ENCODE peak calls at places on chromosomes 1 and 21, in eight cellular contexts. One of them, this sample, is unnamed. For H3K4me1, the result is how much of the 10 kb centered on the place peaks cover.

GRCh38 chr1:203522237-203522636 is 28.3 kb downstream of the OPTC start:
- DNase-seq in kidney: no peak
- DNase-seq in heart left ventricle: no peak
- DNase-seq in cardiac muscle cell: no peak
- DNase-seq in IMR-90: no peak
- DNase-seq in CD8-positive, alpha-beta T cell: no peak
- DNase-seq in A549: no peak
- DNase-seq in thoracic aorta: no peak
- DNase-seq in this sample: no peak

GRCh38 chr1:91440845-91441244 is 36.2 kb upstream of the HFM1 start:
- DNase-seq in thoracic aorta: no peak
- DNase-seq in A549: peak
- DNase-seq in kidney: no peak
- DNase-seq in heart left ventricle: no peak
- DNase-seq in cardiac muscle cell: no peak
- DNase-seq in IMR-90: no peak
- DNase-seq in CD8-positive, alpha-beta T cell: no peak
- DNase-seq in this sample: no peak

GRCh38 chr1:199170711-199171110 is 531.9 kb downstream of the PTPRC start:
- DNase-seq in cardiac muscle cell: no peak
- DNase-seq in heart left ventricle: no peak
- DNase-seq in IMR-90: peak
- DNase-seq in A549: no peak
- DNase-seq in CD8-positive, alpha-beta T cell: no peak
- DNase-seq in thoracic aorta: no peak
- DNase-seq in kidney: no peak
- DNase-seq in this sample: no peak

GRCh38 chr1:205127646-205128045 is 5.9 kb upstream of the RBBP5 start:
- DNase-seq in kidney: no peak
- DNase-seq in heart left ventricle: no peak
- DNase-seq in cardiac muscle cell: no peak
- DNase-seq in CD8-positive, alpha-beta T cell: no peak
- DNase-seq in thoracic aorta: no peak
- DNase-seq in A549: no peak
- DNase-seq in IMR-90: no peak
- DNase-seq in this sample: no peak

GRCh38 chr1:6447016-6447817 is 18.8 kb downstream of the TNFRSF25 start:
- DNase-seq in heart left ventricle: no peak
- DNase-seq in thoracic aorta: no peak
- DNase-seq in kidney: no peak
- DNase-seq in cardiac muscle cell: peak
- DNase-seq in CD8-positive, alpha-beta T cell: no peak
- DNase-seq in IMR-90: no peak
- DNase-seq in A549: no peak
- DNase-seq in this sample: no peak

GRCh38 chr1:150615346-150616201 is 13.8 kb downstream of the ENSA start:
- DNase-seq in A549: no peak
- DNase-seq in IMR-90: no peak
- DNase-seq in cardiac muscle cell: no peak
- DNase-seq in CD8-positive, alpha-beta T cell: no peak
- DNase-seq in kidney: no peak
- DNase-seq in heart left ventricle: no peak
- DNase-seq in thoracic aorta: no peak
- DNase-seq in this sample: no peak

GRCh38 chr21:31335957-31336738 is 7.9 kb downstream of the TIAM1 start:
- DNase-seq in heart left ventricle: no peak
- DNase-seq in kidney: no peak
- DNase-seq in CD8-positive, alpha-beta T cell: no peak
- DNase-seq in cardiac muscle cell: no peak
- DNase-seq in IMR-90: peak
- DNase-seq in A549: peak
- DNase-seq in thoracic aorta: no peak
- DNase-seq in this sample: no peak

GRCh38 chr1:168709896-168710305 is 19.1 kb downstream of the DPT start:
- DNase-seq in IMR-90: no peak
- DNase-seq in cardiac muscle cell: no peak
- DNase-seq in A549: peak
- DNase-seq in CD8-positive, alpha-beta T cell: no peak
- DNase-seq in heart left ventricle: no peak
- DNase-seq in kidney: no peak
- DNase-seq in thoracic aorta: no peak
- DNase-seq in this sample: no peak

GRCh38 chr1:15882665-15883064 is 35.2 kb downstream of the SPEN start:
- DNase-seq in kidney: no peak
- DNase-seq in IMR-90: no peak
- DNase-seq in cardiac muscle cell: no peak
- DNase-seq in CD8-positive, alpha-beta T cell: no peak
- DNase-seq in thoracic aorta: no peak
- DNase-seq in heart left ventricle: no peak
- DNase-seq in A549: no peak
- DNase-seq in this sample: no peak

GRCh38 chr1:2516124-2516523 is 10.3 kb downstream of the PANK4 start:
- DNase-seq in CD8-positive, alpha-beta T cell: no peak
- DNase-seq in heart left ventricle: no peak
- DNase-seq in A549: no peak
- DNase-seq in cardiac muscle cell: no peak
- DNase-seq in thoracic aorta: no peak
- DNase-seq in IMR-90: no peak
- DNase-seq in kidney: no peak
- DNase-seq in this sample: no peak

GRCh38 chr1:154726903-154727302 is 118.9 kb upstream of the ADAR start:
- DNase-seq in CD8-positive, alpha-beta T cell: no peak
- DNase-seq in A549: no peak
- DNase-seq in IMR-90: no peak
- DNase-seq in kidney: no peak
- DNase-seq in heart left ventricle: no peak
- DNase-seq in thoracic aorta: no peak
- DNase-seq in cardiac muscle cell: no peak
- DNase-seq in this sample: no peak

GRCh38 chr1:228747536-228747935 is 12.3 kb downstream of the RHOU start:
- DNase-seq in A549: no peak
- DNase-seq in CD8-positive, alpha-beta T cell: no peak
- DNase-seq in heart left ventricle: no peak
- DNase-seq in IMR-90: no peak
- DNase-seq in thoracic aorta: no peak
- DNase-seq in kidney: no peak
- DNase-seq in cardiac muscle cell: no peak
- DNase-seq in this sample: no peak

GRCh38 chr1:78619803-78620579 is at the start of gene IFI44L:
- DNase-seq in heart left ventricle: peak
- DNase-seq in cardiac muscle cell: no peak
- DNase-seq in thoracic aorta: no peak
- DNase-seq in kidney: no peak
- DNase-seq in CD8-positive, alpha-beta T cell: peak
- DNase-seq in A549: no peak
- DNase-seq in IMR-90: peak
- DNase-seq in this sample: peak

GRCh38 chr1:224245188-224245587 is 62.1 kb downstream of the DEGS1 start:
- DNase-seq in CD8-positive, alpha-beta T cell: no peak
- DNase-seq in IMR-90: peak
- DNase-seq in kidney: peak
- DNase-seq in thoracic aorta: no peak
- DNase-seq in A549: no peak
- DNase-seq in heart left ventricle: peak
- DNase-seq in cardiac muscle cell: no peak
- DNase-seq in this sample: no peak

GRCh38 chr1:3002349-3003038 is 18.8 kb upstream of the ACTRT2 start:
- DNase-seq in IMR-90: no peak
- DNase-seq in kidney: peak
- DNase-seq in CD8-positive, alpha-beta T cell: no peak
- DNase-seq in A549: no peak
- DNase-seq in thoracic aorta: no peak
- DNase-seq in heart left ventricle: no peak
- DNase-seq in cardiac muscle cell: no peak
- DNase-seq in this sample: no peak

GRCh38 chr1:196660912-196661311 is 9.1 kb downstream of the CFH start:
- DNase-seq in thoracic aorta: no peak
- DNase-seq in A549: peak
- DNase-seq in IMR-90: peak
- DNase-seq in cardiac muscle cell: peak
- DNase-seq in CD8-positive, alpha-beta T cell: no peak
- DNase-seq in heart left ventricle: no peak
- DNase-seq in kidney: no peak
- DNase-seq in this sample: no peak

GRCh38 chr1:58047265-58047858 is 499.2 kb downstream of the OMA1 start:
- DNase-seq in A549: peak
- DNase-seq in cardiac muscle cell: peak
- DNase-seq in kidney: peak
- DNase-seq in thoracic aorta: no peak
- DNase-seq in heart left ventricle: no peak
- DNase-seq in CD8-positive, alpha-beta T cell: no peak
- DNase-seq in IMR-90: no peak
- DNase-seq in this sample: no peak

GRCh38 chr1:4224687-4225086 is 324.6 kb upstream of the C1orf174 start:
- DNase-seq in kidney: no peak
- DNase-seq in heart left ventricle: no peak
- DNase-seq in CD8-positive, alpha-beta T cell: no peak
- DNase-seq in cardiac muscle cell: no peak
- DNase-seq in A549: no peak
- DNase-seq in thoracic aorta: no peak
- DNase-seq in IMR-90: no peak
- DNase-seq in this sample: no peak

GRCh38 chr1:27862671-27863551 is 9.4 kb upstream of the THEMIS2 start:
- DNase-seq in A549: no peak
- DNase-seq in thoracic aorta: no peak
- DNase-seq in kidney: peak
- DNase-seq in CD8-positive, alpha-beta T cell: no peak
- DNase-seq in cardiac muscle cell: no peak
- DNase-seq in IMR-90: peak
- DNase-seq in heart left ventricle: no peak
- DNase-seq in this sample: no peak

GRCh38 chr1:212791261-212791675 is 309 bp downstream of the NSL1 start:
- DNase-seq in kidney: no peak
- DNase-seq in cardiac muscle cell: no peak
- DNase-seq in thoracic aorta: no peak
- DNase-seq in A549: peak
- DNase-seq in heart left ventricle: no peak
- DNase-seq in IMR-90: peak
- DNase-seq in CD8-positive, alpha-beta T cell: no peak
- DNase-seq in this sample: no peak

GRCh38 chr1:202158810-202159533 is 1.4 kb downstream of the PTPN7 start:
- DNase-seq in A549: no peak
- DNase-seq in heart left ventricle: no peak
- DNase-seq in CD8-positive, alpha-beta T cell: no peak
- DNase-seq in thoracic aorta: no peak
- DNase-seq in IMR-90: no peak
- DNase-seq in cardiac muscle cell: no peak
- DNase-seq in kidney: peak
- DNase-seq in this sample: no peak
- TF ChIP-seq CTCF in A549: no peak
- TF ChIP-seq CTCF in heart left ventricle: no peak
- TF ChIP-seq CTCF in CD8-positive, alpha-beta T cell: no peak
- TF ChIP-seq CTCF in thoracic aorta: no peak
- TF ChIP-seq CTCF in IMR-90: no peak
- TF ChIP-seq CTCF in cardiac muscle cell: no peak
- TF ChIP-seq CTCF in kidney: no peak
- TF ChIP-seq CTCF in this sample: no peak

DNA sequence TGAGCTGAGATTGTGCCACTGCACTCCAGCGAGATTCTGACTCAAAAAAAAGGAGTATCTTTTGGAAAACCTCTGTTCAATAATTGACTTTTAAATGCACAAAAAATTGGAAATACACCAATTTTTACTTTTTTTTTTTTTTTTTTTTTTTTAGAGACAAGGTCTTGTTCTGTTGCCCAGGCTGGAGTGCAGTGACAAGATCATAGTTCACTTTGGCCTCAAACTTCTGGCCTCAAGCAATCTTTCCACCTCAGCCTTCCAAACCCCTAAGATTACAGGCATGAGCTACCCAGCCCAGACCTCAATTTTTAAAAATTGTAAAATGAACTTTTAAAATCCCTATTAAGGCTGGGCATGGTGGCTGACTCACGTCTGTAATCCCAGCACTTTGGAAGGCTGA is 30.8 kb downstream of the NEK2 start:
- DNase-seq in heart left ventricle: no peak
- DNase-seq in cardiac muscle cell: no peak
- DNase-seq in thoracic aorta: no peak
- DNase-seq in A549: no peak
- DNase-seq in CD8-positive, alpha-beta T cell: no peak
- DNase-seq in kidney: no peak
- DNase-seq in IMR-90: no peak
- DNase-seq in this sample: no peak
- H3K4me1 ChIP-seq in heart left ventricle: under half
- H3K4me1 ChIP-seq in cardiac muscle cell: under half
- H3K4me1 ChIP-seq in thoracic aorta: under half
- H3K4me1 ChIP-seq in A549: half or more
- H3K4me1 ChIP-seq in CD8-positive, alpha-beta T cell: under half
- H3K4me1 ChIP-seq in kidney: under half
- H3K4me1 ChIP-seq in IMR-90: under half
- H3K4me1 ChIP-seq in this sample: under half

DNA sequence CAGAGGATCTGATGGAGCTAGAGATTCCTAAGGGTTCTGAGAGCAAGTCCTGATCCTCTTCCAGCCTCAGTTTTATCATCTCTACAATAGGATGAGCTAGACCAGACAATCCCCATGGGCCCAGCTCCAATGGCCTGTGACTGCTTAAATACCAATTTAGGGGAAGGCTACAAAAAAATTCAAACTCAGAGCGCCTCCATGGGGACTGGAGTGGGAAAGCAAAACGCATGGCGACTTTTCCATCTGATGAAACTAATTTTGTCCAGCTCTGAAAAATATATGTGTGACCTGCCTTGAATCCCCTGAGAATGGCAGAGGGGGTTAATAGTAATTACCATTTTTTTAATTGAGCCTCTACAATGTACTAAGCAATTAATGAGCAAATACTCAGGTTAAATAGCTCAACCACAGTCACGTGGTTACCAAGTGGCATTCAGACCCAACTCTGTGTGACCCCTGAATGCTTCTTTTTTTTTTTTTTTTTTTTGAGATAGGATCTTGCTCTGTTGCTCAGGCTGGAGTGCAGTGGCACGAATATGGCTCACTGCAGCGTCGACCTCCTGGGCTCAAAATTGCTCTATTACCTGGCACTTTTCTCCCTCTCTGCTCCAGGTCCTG is 8.4 kb downstream of the EXTL1 start:
- DNase-seq in CD8-positive, alpha-beta T cell: no peak
- DNase-seq in heart left ventricle: no peak
- DNase-seq in IMR-90: no peak
- DNase-seq in thoracic aorta: no peak
- DNase-seq in kidney: no peak
- DNase-seq in cardiac muscle cell: no peak
- DNase-seq in A549: no peak
- DNase-seq in this sample: no peak
- TF ChIP-seq CTCF in CD8-positive, alpha-beta T cell: no peak
- TF ChIP-seq CTCF in heart left ventricle: no peak
- TF ChIP-seq CTCF in IMR-90: peak
- TF ChIP-seq CTCF in thoracic aorta: no peak
- TF ChIP-seq CTCF in kidney: no peak
- TF ChIP-seq CTCF in cardiac muscle cell: no peak
- TF ChIP-seq CTCF in A549: no peak
- TF ChIP-seq CTCF in this sample: no peak

DNA sequence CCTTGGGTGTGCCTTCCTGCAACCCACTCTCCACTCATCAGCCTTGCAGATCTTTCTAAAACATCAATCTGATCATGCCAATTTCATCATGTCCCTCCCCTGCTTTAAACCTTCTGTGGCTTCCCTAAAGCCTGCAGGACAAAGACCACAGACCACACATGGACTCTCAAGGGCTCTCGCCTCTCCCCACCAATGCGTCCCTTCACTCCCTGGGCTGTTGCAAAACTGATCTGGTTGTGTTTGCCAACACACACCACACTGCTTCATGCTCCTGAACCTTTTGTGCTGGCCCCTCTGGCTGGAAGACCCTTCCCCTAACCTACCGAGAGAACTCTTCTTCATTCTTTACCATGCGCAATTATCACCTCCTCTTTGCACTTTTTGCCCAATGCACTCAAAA is 72.4 kb downstream of the ITPKB start:
- DNase-seq in CD8-positive, alpha-beta T cell: no peak
- DNase-seq in kidney: no peak
- DNase-seq in IMR-90: no peak
- DNase-seq in thoracic aorta: no peak
- DNase-seq in cardiac muscle cell: no peak
- DNase-seq in A549: no peak
- DNase-seq in heart left ventricle: no peak
- DNase-seq in this sample: no peak
- H3K4me1 ChIP-seq in CD8-positive, alpha-beta T cell: under half
- H3K4me1 ChIP-seq in kidney: under half
- H3K4me1 ChIP-seq in IMR-90: under half
- H3K4me1 ChIP-seq in thoracic aorta: half or more
- H3K4me1 ChIP-seq in cardiac muscle cell: under half
- H3K4me1 ChIP-seq in A549: under half
- H3K4me1 ChIP-seq in heart left ventricle: half or more
- H3K4me1 ChIP-seq in this sample: under half